ENCODE peak calls at places on chromosomes 12 and 14, in six cellular contexts. X, N, W, Z, G and U are unnamed samples.

GRCh38 chr12:55049676-55050075 is 29.9 kb downstream of the NEUROD4 start:
- DNase-seq in N (no peak), X (no peak), G (no peak), Z (no peak), W (no peak), U (no peak)

GRCh38 chr12:30900351-30900750 is 26.2 kb upstream of the TSPAN11 start:
- DNase-seq in G (no peak), X (no peak), N (no peak), Z (no peak), W (no peak), U (no peak)

GRCh38 chr12:113306382-113306781 is 28.5 kb downstream of the SLC8B1 start:
- DNase-seq in G (no peak), N (no peak), X (no peak), Z (peak), W (peak), U (no peak)

GRCh38 chr12:47892819-47893218 is 12.0 kb downstream of the VDR start:
- DNase-seq in G (no peak), Z (peak), N (no peak), W (peak), X (no peak), U (peak)

GRCh38 chr14:33754264-33754663 is 196.6 kb downstream of the EGLN3 start:
- DNase-seq in N (no peak), X (no peak), Z (peak), G (no peak), W (peak), U (peak)

GRCh38 chr12:44835641-44836379 is 40.3 kb downstream of the NELL2 start:
- DNase-seq in Z (peak), G (no peak), N (no peak), W (peak), X (no peak), U (peak)

GRCh38 chr12:91643763-91644162 is 461.1 kb upstream of the DCN start:
- DNase-seq in N (no peak), Z (no peak), W (no peak), G (no peak), X (no peak), U (no peak)

GRCh38 chr14:31895206-31895605 is 181.9 kb upstream of the ARHGAP5 start:
- DNase-seq in N (no peak), W (peak), G (no peak), X (no peak), Z (peak), U (peak)

GRCh38 chr12:6332459-6332858 is 9.4 kb downstream of the TNFRSF1A start:
- DNase-seq in N (no peak), W (peak), X (no peak), G (no peak), Z (peak), U (peak)

GRCh38 chr14:85387181-85387580 is 142.8 kb upstream of the FLRT2 start:
- DNase-seq in W (no peak), Z (no peak), G (no peak), N (no peak), X (no peak), U (no peak)

GRCh38 chr14:98931911-98932310 is 340.1 kb downstream of the BCL11B start:
- DNase-seq in G (no peak), N (no peak), X (no peak), Z (no peak), W (no peak), U (no peak)

GRCh38 chr12:89980236-89980635 is 271.6 kb upstream of the ATP2B1 start:
- DNase-seq in G (no peak), N (no peak), Z (peak), W (peak), X (no peak), U (peak)

GRCh38 chr14:66380143-66380542 is 106.0 kb upstream of the CCDC196 start:
- DNase-seq in N (no peak), X (no peak), G (no peak), W (no peak), Z (no peak), U (no peak)

GRCh38 chr14:50082784-50083466 is 33.4 kb downstream of the VCPKMT start:
- DNase-seq in N (no peak), G (no peak), Z (peak), W (peak), X (no peak), U (no peak)

GRCh38 chr12:65339161-65339560 is 60.7 kb downstream of the MSRB3 start:
- DNase-seq in W (no peak), Z (no peak), N (no peak), X (no peak), G (no peak), U (no peak)

GRCh38 chr12:123617144-123617543 is 15.2 kb downstream of the DDX55 start:
- DNase-seq in Z (no peak), W (no peak), N (no peak), G (no peak), X (no peak), U (no peak)

GRCh38 chr12:24996820-24997219 is 47.9 kb upstream of the BCAT1 start:
- DNase-seq in W (no peak), Z (no peak), X (no peak), N (no peak), G (peak), U (no peak)

GRCh38 chr14:99891900-99892299 is 98.7 kb downstream of the EML1 start:
- DNase-seq in X (no peak), N (no peak), G (no peak), Z (no peak), W (peak), U (peak)